ENCODE peak calls at places on chromosomes 5 and 9, in six cellular contexts. One of them, this sample, is unnamed. For H3K4me1, the result is how much of the 10 kb centered on the place peaks cover.

GRCh38 chr5:163916376-163916775 is 411.0 kb downstream of the MAT2B start:
- DNase-seq in tibial nerve: no peak
- DNase-seq in esophagus squamous epithelium: no peak
- DNase-seq in ovary: no peak
- DNase-seq in esophagus muscularis mucosa: no peak
- DNase-seq in stomach: no peak
- DNase-seq in this sample: no peak

GRCh38 chr5:76082790-76083554 is at the start of gene SV2C:
- DNase-seq in esophagus muscularis mucosa: no peak
- DNase-seq in tibial nerve: no peak
- DNase-seq in ovary: no peak
- DNase-seq in stomach: peak
- DNase-seq in esophagus squamous epithelium: no peak
- DNase-seq in this sample: no peak

GRCh38 chr5:1726469-1726865 is 73.2 kb downstream of the MRPL36 start:
- DNase-seq in ovary: no peak
- DNase-seq in stomach: peak
- DNase-seq in esophagus squamous epithelium: no peak
- DNase-seq in tibial nerve: no peak
- DNase-seq in esophagus muscularis mucosa: no peak
- DNase-seq in this sample: peak

GRCh38 chr5:181203093-181203711 is 1.8 kb downstream of the TRIM7 start:
- DNase-seq in esophagus squamous epithelium: no peak
- DNase-seq in tibial nerve: no peak
- DNase-seq in esophagus muscularis mucosa: no peak
- DNase-seq in stomach: no peak
- DNase-seq in ovary: no peak
- DNase-seq in this sample: no peak

GRCh38 chr5:125396462-125396861 is 650.0 kb upstream of the ZNF608 start:
- DNase-seq in stomach: no peak
- DNase-seq in tibial nerve: no peak
- DNase-seq in esophagus muscularis mucosa: no peak
- DNase-seq in ovary: no peak
- DNase-seq in esophagus squamous epithelium: no peak
- DNase-seq in this sample: no peak

GRCh38 chr5:17178316-17178715 is 39.1 kb upstream of the BASP1 start:
- DNase-seq in stomach: no peak
- DNase-seq in tibial nerve: no peak
- DNase-seq in esophagus muscularis mucosa: no peak
- DNase-seq in ovary: no peak
- DNase-seq in esophagus squamous epithelium: no peak
- DNase-seq in this sample: no peak

GRCh38 chr9:82082563-82082962 is 94.0 kb downstream of the SPATA31D1 start:
- DNase-seq in tibial nerve: no peak
- DNase-seq in stomach: no peak
- DNase-seq in esophagus muscularis mucosa: no peak
- DNase-seq in ovary: no peak
- DNase-seq in esophagus squamous epithelium: no peak
- DNase-seq in this sample: no peak

GRCh38 chr5:45521067-45521466 is 175.1 kb downstream of the HCN1 start:
- DNase-seq in esophagus squamous epithelium: no peak
- DNase-seq in esophagus muscularis mucosa: no peak
- DNase-seq in ovary: no peak
- DNase-seq in stomach: no peak
- DNase-seq in tibial nerve: no peak
- DNase-seq in this sample: no peak

GRCh38 chr9:71762900-71763653 is 5.2 kb downstream of the CEMIP2 start:
- DNase-seq in stomach: no peak
- DNase-seq in esophagus squamous epithelium: no peak
- DNase-seq in esophagus muscularis mucosa: peak
- DNase-seq in tibial nerve: no peak
- DNase-seq in ovary: no peak
- DNase-seq in this sample: no peak

GRCh38 chr9:33517373-33517772 is 6.7 kb upstream of the ANKRD18B start:
- DNase-seq in tibial nerve: no peak
- DNase-seq in stomach: no peak
- DNase-seq in esophagus squamous epithelium: no peak
- DNase-seq in esophagus muscularis mucosa: no peak
- DNase-seq in ovary: no peak
- DNase-seq in this sample: no peak

GRCh38 chr5:34452170-34452828 is 203.8 kb upstream of the RAI14 start:
- DNase-seq in esophagus squamous epithelium: no peak
- DNase-seq in stomach: no peak
- DNase-seq in esophagus muscularis mucosa: no peak
- DNase-seq in tibial nerve: no peak
- DNase-seq in ovary: no peak
- DNase-seq in this sample: no peak

GRCh38 chr5:60638300-60638699 is 61.7 kb downstream of the DEPDC1B start:
- DNase-seq in esophagus squamous epithelium: no peak
- DNase-seq in ovary: no peak
- DNase-seq in stomach: no peak
- DNase-seq in tibial nerve: no peak
- DNase-seq in esophagus muscularis mucosa: no peak
- DNase-seq in this sample: no peak

GRCh38 chr5:91359957-91360609 is 23.0 kb downstream of the ARRDC3 start:
- DNase-seq in esophagus muscularis mucosa: peak
- DNase-seq in tibial nerve: no peak
- DNase-seq in stomach: no peak
- DNase-seq in esophagus squamous epithelium: no peak
- DNase-seq in ovary: no peak
- DNase-seq in this sample: no peak

GRCh38 chr5:177477701-177478477 is 4.5 kb upstream of the DBN1 start:
- DNase-seq in ovary: no peak
- DNase-seq in tibial nerve: no peak
- DNase-seq in esophagus muscularis mucosa: no peak
- DNase-seq in esophagus squamous epithelium: no peak
- DNase-seq in stomach: no peak
- DNase-seq in this sample: no peak
- H3K4me1 ChIP-seq in ovary: under half
- H3K4me1 ChIP-seq in tibial nerve: under half
- H3K4me1 ChIP-seq in esophagus muscularis mucosa: under half
- H3K4me1 ChIP-seq in esophagus squamous epithelium: under half
- H3K4me1 ChIP-seq in stomach: half or more
- H3K4me1 ChIP-seq in this sample: half or more

GRCh38 chr9:93949694-93950449 is 5.3 kb downstream of the BARX1 start:
- DNase-seq in ovary: no peak
- DNase-seq in stomach: no peak
- DNase-seq in esophagus muscularis mucosa: no peak
- DNase-seq in esophagus squamous epithelium: no peak
- DNase-seq in tibial nerve: no peak
- DNase-seq in this sample: no peak

GRCh38 chr9:93952119-93952783 is 2.9 kb downstream of the BARX1 start:
- DNase-seq in ovary: no peak
- DNase-seq in esophagus squamous epithelium: no peak
- DNase-seq in stomach: no peak
- DNase-seq in tibial nerve: no peak
- DNase-seq in esophagus muscularis mucosa: no peak
- DNase-seq in this sample: peak

GRCh38 chr9:93951655-93952118 is 3.5 kb downstream of the BARX1 start:
- DNase-seq in stomach: no peak
- DNase-seq in ovary: no peak
- DNase-seq in esophagus squamous epithelium: no peak
- DNase-seq in tibial nerve: no peak
- DNase-seq in esophagus muscularis mucosa: no peak
- DNase-seq in this sample: peak

GRCh38 chr9:93949073-93949693 is 6.0 kb downstream of the BARX1 start:
- DNase-seq in ovary: no peak
- DNase-seq in esophagus squamous epithelium: no peak
- DNase-seq in esophagus muscularis mucosa: no peak
- DNase-seq in tibial nerve: no peak
- DNase-seq in stomach: no peak
- DNase-seq in this sample: no peak

DNA sequence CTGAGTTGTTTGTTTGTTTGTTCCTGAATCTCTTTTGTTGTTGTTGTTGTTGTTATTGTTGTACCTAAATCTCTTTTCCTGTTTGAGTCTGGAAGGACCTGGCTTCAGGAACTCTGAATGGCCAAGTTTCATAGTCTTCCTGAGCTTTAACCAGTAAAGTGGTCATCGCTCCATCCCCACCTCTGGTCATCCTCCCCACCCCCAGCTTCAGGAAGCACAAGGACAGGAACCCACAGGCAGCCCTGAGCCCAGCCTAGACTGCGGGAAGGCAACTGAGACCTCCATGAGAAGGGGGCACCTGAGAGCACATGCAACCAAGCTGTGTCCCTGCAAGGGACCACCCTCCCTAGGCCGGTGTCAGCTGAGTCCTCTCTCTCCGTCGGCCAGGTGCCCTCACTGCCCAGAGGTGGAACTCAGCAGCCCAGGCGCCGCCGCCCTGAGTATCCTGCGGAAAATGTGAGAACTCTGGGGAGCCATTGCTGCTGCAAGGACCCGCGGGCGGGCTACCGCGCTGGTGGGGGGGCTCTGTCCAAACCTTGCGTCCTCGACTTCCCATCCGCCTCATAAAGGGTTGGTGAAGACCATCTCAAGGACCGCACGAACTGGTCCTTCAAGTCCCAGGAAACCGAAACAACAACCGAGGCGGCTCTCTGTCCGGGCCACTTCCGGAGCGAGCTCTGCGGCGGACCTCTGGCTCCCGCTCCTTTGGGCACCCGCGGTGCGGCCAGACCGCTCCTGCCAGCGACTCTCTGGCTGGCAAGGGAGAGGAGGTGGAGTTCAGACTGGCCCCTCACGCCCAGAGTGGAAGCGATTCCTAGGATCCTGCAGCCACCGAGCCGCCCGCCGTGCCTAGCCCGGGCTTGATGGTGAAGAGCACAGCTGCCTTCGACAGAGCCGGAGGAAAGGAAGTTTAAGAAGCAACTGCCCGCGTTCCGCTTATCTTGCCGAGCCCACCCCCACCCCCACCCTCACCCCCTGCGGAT is 4.2 kb downstream of the BARX1 start:
- DNase-seq in esophagus squamous epithelium: no peak
- DNase-seq in stomach: peak
- DNase-seq in ovary: no peak
- DNase-seq in esophagus muscularis mucosa: no peak
- DNase-seq in tibial nerve: no peak
- DNase-seq in this sample: no peak
- TF ChIP-seq POLR2A in esophagus squamous epithelium: no peak
- TF ChIP-seq POLR2A in stomach: no peak
- TF ChIP-seq POLR2A in ovary: no peak
- TF ChIP-seq POLR2A in esophagus muscularis mucosa: no peak
- TF ChIP-seq POLR2A in tibial nerve: no peak
- TF ChIP-seq POLR2A in this sample: no peak

DNA sequence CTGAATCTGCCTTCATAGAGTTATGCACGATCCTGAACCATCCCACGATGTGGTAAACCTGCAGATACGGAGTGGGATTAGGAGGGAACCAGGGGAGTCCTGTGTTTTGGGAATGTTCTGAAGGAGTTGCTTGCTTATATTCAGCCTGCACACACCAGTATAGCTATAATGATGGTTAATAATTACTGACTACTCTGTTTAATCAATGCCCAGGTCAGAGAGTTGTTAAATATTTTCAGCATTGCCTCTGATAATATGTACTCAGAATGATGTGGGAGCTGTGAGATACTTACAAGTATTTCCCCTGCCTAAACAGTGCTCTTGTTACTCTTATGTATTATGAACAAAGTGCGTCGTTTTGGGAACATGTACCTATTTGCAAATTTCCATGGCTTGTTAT is 34.8 kb upstream of the STK32A start:
- DNase-seq in ovary: no peak
- DNase-seq in esophagus muscularis mucosa: no peak
- DNase-seq in stomach: no peak
- DNase-seq in esophagus squamous epithelium: no peak
- DNase-seq in tibial nerve: no peak
- DNase-seq in this sample: no peak
- H3K4me1 ChIP-seq in ovary: under half
- H3K4me1 ChIP-seq in esophagus muscularis mucosa: under half
- H3K4me1 ChIP-seq in stomach: under half
- H3K4me1 ChIP-seq in esophagus squamous epithelium: under half
- H3K4me1 ChIP-seq in tibial nerve: under half
- H3K4me1 ChIP-seq in this sample: under half

DNA sequence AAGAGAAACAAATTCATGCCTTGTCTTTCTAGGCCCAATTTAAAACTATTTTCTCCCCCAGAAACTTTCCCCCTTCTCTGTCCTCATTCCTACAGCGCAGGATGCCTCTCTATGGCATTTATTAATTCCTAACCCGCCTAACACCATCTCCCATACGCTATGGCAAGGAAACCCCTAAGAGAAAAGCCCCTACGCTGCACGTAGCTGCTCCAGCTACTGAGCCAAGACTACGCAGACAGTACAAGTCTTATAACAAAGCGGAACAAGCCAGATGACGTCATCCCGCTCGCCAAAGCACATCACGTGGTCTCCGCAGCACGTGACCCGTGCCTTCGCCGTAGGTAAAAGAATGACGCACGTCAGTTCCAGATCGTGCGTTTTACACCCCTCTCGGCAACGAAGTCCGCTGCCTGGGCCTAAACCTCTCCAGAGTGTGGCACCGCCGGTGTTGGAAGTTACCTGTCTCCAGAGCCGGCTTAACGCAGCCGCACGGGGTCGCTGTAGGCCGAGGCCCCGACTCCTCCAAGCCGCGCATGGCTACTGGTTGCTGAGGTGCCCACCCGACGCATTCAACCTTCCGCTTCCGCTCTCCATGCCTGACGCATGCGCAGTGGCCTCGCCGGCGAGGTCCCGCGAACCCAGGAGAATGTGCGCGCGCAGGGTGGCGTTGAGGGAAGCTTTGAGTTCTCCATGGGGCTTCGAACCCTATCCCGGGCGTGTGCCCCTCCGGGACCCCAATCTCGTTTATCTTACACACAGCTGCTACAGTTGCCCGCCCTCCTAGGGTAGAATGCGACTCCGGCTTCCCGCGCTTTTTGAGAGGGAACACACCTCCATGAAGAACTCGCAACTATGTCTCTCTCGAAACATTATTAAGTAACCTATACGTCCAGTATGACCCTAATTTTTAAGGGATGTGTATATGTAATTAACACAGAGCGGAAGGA is at the start of gene TRMO:
- DNase-seq in esophagus squamous epithelium: peak
- DNase-seq in ovary: peak
- DNase-seq in tibial nerve: peak
- DNase-seq in stomach: peak
- DNase-seq in esophagus muscularis mucosa: peak
- DNase-seq in this sample: peak
- TF ChIP-seq POLR2A in esophagus squamous epithelium: peak
- TF ChIP-seq POLR2A in ovary: peak
- TF ChIP-seq POLR2A in tibial nerve: peak
- TF ChIP-seq POLR2A in stomach: no peak
- TF ChIP-seq POLR2A in esophagus muscularis mucosa: peak
- TF ChIP-seq POLR2A in this sample: peak

GRCh38 chr9:87950296-87950695 is 24.0 kb downstream of the CDK20 start:
- DNase-seq in esophagus muscularis mucosa: no peak
- DNase-seq in stomach: no peak
- DNase-seq in tibial nerve: no peak
- DNase-seq in esophagus squamous epithelium: no peak
- DNase-seq in ovary: no peak
- DNase-seq in this sample: no peak

GRCh38 chr9:87954230-87954629 is 20.1 kb downstream of the CDK20 start:
- DNase-seq in esophagus squamous epithelium: no peak
- DNase-seq in esophagus muscularis mucosa: no peak
- DNase-seq in ovary: no peak
- DNase-seq in tibial nerve: no peak
- DNase-seq in stomach: no peak
- DNase-seq in this sample: no peak

GRCh38 chr9:87950765-87951488 is 23.4 kb downstream of the CDK20 start:
- DNase-seq in esophagus muscularis mucosa: no peak
- DNase-seq in esophagus squamous epithelium: no peak
- DNase-seq in ovary: no peak
- DNase-seq in stomach: no peak
- DNase-seq in tibial nerve: no peak
- DNase-seq in this sample: no peak
- H3K4me1 ChIP-seq in esophagus muscularis mucosa: under half
- H3K4me1 ChIP-seq in esophagus squamous epithelium: under half
- H3K4me1 ChIP-seq in ovary: under half
- H3K4me1 ChIP-seq in stomach: under half
- H3K4me1 ChIP-seq in tibial nerve: under half
- H3K4me1 ChIP-seq in this sample: under half